ENCODE peak calls at places on chromosome 10, in eight cellular contexts. V, Y, P, Q, U, J, C and W are unnamed samples.

GRCh38 chr10:70723771-70724170 is 51.5 kb downstream of the ADAMTS14 start:
- DNase-seq in V (no peak), Y (no peak), P (no peak), Q (no peak), U (no peak), J (no peak), C (no peak), W (no peak)

GRCh38 chr10:117972168-117972822 is 74.4 kb downstream of the RAB11FIP2 start:
- DNase-seq in V (no peak), Y (no peak), P (no peak), Q (no peak), U (no peak), J (no peak), C (no peak), W (no peak)

GRCh38 chr10:121553455-121553854 is 44.8 kb downstream of the FGFR2 start:
- DNase-seq in V (no peak), Y (no peak), P (no peak), Q (no peak), U (no peak), J (no peak), C (no peak), W (no peak)

GRCh38 chr10:35058134-35058533 is 32.0 kb downstream of the CUL2 start:
- DNase-seq in V (no peak), Y (no peak), P (no peak), Q (no peak), U (peak), J (no peak), C (no peak), W (no peak)

GRCh38 chr10:122232781-122233180 is 38.3 kb upstream of the BTBD16 start:
- DNase-seq in V (no peak), Y (no peak), P (no peak), Q (no peak), U (peak), J (no peak), C (no peak), W (no peak)

GRCh38 chr10:124743188-124744046 is 761 bp downstream of the FAM53B start:
- DNase-seq in V (no peak), Y (no peak), P (no peak), Q (peak), U (no peak), J (peak), C (peak), W (no peak)

GRCh38 chr10:89207181-89207800 is at the start of gene CH25H:
- DNase-seq in V (peak), Y (peak), P (no peak), Q (no peak), U (no peak), J (peak), C (no peak), W (peak)

GRCh38 chr10:91642831-91643692 is 10.2 kb upstream of the PPP1R3C start:
- DNase-seq in V (no peak), Y (no peak), P (no peak), Q (no peak), U (no peak), J (no peak), C (no peak), W (no peak)

GRCh38 chr10:27190508-27190907 is 35.4 kb downstream of the MASTL start:
- DNase-seq in V (no peak), Y (no peak), P (no peak), Q (no peak), U (no peak), J (no peak), C (no peak), W (no peak)

GRCh38 chr10:7315906-7316305 is 94.9 kb downstream of the SFMBT2 start:
- DNase-seq in V (no peak), Y (no peak), P (no peak), Q (no peak), U (no peak), J (no peak), C (no peak), W (no peak)

GRCh38 chr10:97921581-97922377 is 72.1 kb downstream of the GOLGA7B start:
- DNase-seq in V (no peak), Y (no peak), P (no peak), Q (no peak), U (no peak), J (no peak), C (no peak), W (no peak)

GRCh38 chr10:6494934-6495592 is 85.0 kb downstream of the PRKCQ start:
- DNase-seq in V (no peak), Y (peak), P (peak), Q (peak), U (no peak), J (no peak), C (no peak), W (peak)